ENCODE peak calls at places on chromosomes 6 and 20, in four cellular contexts. O is mammary epithelial cell, U is K562, K is colonic mucosa. Q is an unnamed sample.

GRCh38 chr20:58639182-58640146 is 11.6 kb upstream of the STX16 start:
- DNase-seq in O (no peak), U (no peak), K (no peak), Q (no peak)

GRCh38 chr20:37649635-37650244 is 44.1 kb upstream of the CTNNBL1 start:
- DNase-seq in O (no peak), U (no peak), K (no peak), Q (no peak)

GRCh38 chr6:104483225-104483834 is 376.4 kb downstream of the HACE1 start:
- DNase-seq in O (no peak), U (no peak), K (no peak), Q (no peak)

GRCh38 chr6:89148016-89148750 is 2.3 kb downstream of the PM20D2 start:
- DNase-seq in O (no peak), U (no peak), K (no peak), Q (no peak)

GRCh38 chr6:72959821-72960220 is 265.5 kb downstream of the KHDC1L start:
- DNase-seq in O (no peak), U (no peak), K (no peak), Q (no peak)

GRCh38 chr20:37202267-37202943 is 23.1 kb upstream of the MROH8 start:
- DNase-seq in O (peak; percentile 77), U (peak; percentile 59), K (peak; percentile 29), Q (peak; percentile 71)

GRCh38 chr20:57495978-57496377 is 29.0 kb downstream of the CTCFL start:
- DNase-seq in O (no peak), U (no peak), K (no peak), Q (peak; percentile 48)

GRCh38 chr6:161233986-161234620 is 39.8 kb downstream of the AGPAT4 start:
- DNase-seq in O (peak; percentile 73), U (no peak), K (peak; percentile 56), Q (no peak)

GRCh38 chr20:50193169-50193850 is 2.7 kb downstream of the CEBPB start:
- DNase-seq in O (peak; percentile 45), U (peak; percentile 60), K (no peak), Q (peak; percentile 69)

GRCh38 chr20:50610212-50610718 is 81.1 kb downstream of the RIPOR3 start:
- DNase-seq in O (no peak), U (no peak), K (no peak), Q (peak; percentile 41)

GRCh38 chr6:127302728-127303675 is 36.3 kb downstream of the RNF146 start:
- DNase-seq in O (peak; percentile 33), U (peak; percentile 34), K (peak; percentile 47), Q (no peak)

GRCh38 chr6:16949696-16950095 is 152.2 kb upstream of the STMND1 start:
- DNase-seq in O (no peak), U (no peak), K (no peak), Q (no peak)

GRCh38 chr6:6851059-6851658 is 256.6 kb upstream of the RREB1 start:
- DNase-seq in O (peak; percentile 76), U (peak; percentile 94), K (peak; percentile 67), Q (no peak)

GRCh38 chr6:111096246-111096645 is 8.9 kb downstream of the SLC16A10 start:
- DNase-seq in O (peak; percentile 91), U (no peak), K (peak; percentile 80), Q (no peak)

GRCh38 chr20:54668271-54669053 is 193.1 kb downstream of the DOK5 start:
- DNase-seq in O (no peak), U (peak; percentile 31), K (no peak), Q (peak; percentile 77)

GRCh38 chr20:57772349-57772964 is 62.6 kb upstream of the PMEPA1 start:
- DNase-seq in O (peak; percentile 85), U (peak; percentile 21), K (no peak), Q (peak; percentile 81)

GRCh38 chr6:2162089-2162465 is 83.3 kb downstream of the GMDS start:
- DNase-seq in O (peak; percentile 76), U (no peak), K (no peak), Q (no peak)

GRCh38 chr6:21426841-21427490 is 166.6 kb upstream of the SOX4 start:
- DNase-seq in O (no peak), U (no peak), K (no peak), Q (no peak)

GRCh38 chr6:24205020-24205492 is 79.0 kb downstream of the NRSN1 start:
- DNase-seq in O (peak; percentile 20), U (peak; percentile 13), K (peak; percentile 21), Q (peak; percentile 61)

GRCh38 chr6:41536884-41537347 is 9.3 kb upstream of the FOXP4 start:
- DNase-seq in O (peak; percentile 82), U (peak; percentile 27), K (peak; percentile 90), Q (no peak)

GRCh38 chr6:89023591-89024441 is 56.7 kb upstream of the PNRC1 start:
- DNase-seq in O (peak; percentile 30), U (no peak), K (no peak), Q (no peak)

GRCh38 chr6:48933136-48933535 is 529.9 kb downstream of the MMUT start:
- DNase-seq in O (no peak), U (no peak), K (no peak), Q (no peak)

GRCh38 chr20:48826883-48827771 is 672 bp downstream of the PREX1 start:
- DNase-seq in O (no peak), U (no peak), K (no peak), Q (peak; percentile 78)

GRCh38 chr20:47318027-47318595 is 38.4 kb downstream of the ZMYND8 start:
- DNase-seq in O (peak; percentile 74), U (no peak), K (peak; percentile 83), Q (peak; percentile 75)

GRCh38 chr6:106141441-106142237 is 55.5 kb downstream of the PRDM1 start:
- DNase-seq in O (peak; percentile 54), U (no peak), K (no peak), Q (no peak)

GRCh38 chr20:34824026-34824860 is 1.2 kb downstream of the NCOA6 start:
- DNase-seq in O (peak; percentile 83), U (peak; percentile 72), K (peak; percentile 91), Q (peak; percentile 92)

GRCh38 chr20:17295991-17296390 is 69.2 kb downstream of the PCSK2 start:
- DNase-seq in O (no peak), U (no peak), K (no peak), Q (no peak)

GRCh38 chr20:17295151-17295726 is 68.4 kb downstream of the PCSK2 start:
- DNase-seq in O (no peak), U (no peak), K (no peak), Q (no peak)

GRCh38 chr20:17298169-17298568 is 71.3 kb downstream of the PCSK2 start:
- DNase-seq in O (no peak), U (no peak), K (no peak), Q (no peak)

DNA sequence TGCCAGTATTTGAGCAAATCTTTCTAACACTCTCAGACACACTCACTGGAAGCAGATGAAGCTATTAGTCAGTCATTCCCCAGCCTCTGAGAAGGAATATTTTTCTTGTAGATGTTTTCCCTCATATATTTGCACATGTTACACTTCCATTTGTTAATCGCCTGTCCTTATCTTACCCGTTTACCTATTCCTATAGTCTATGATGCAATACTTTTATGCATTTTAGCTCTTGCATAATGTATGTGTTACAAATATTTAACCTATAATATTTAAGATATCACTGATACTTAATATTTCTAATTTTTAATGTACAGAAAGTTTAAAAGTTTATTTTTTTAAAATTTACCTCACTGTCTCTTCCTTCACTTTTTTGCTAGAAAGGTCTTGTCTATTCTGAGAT is 71.9 kb downstream of the PCSK2 start:
- DNase-seq in O (no peak), U (no peak), K (no peak), Q (no peak)
- H3K4me1 ChIP-seq in O (peaks cover 4% of the 10 kb centered on the region), U (no peaks in the 10 kb centered on the region), K (no peaks in the 10 kb centered on the region), Q (no peaks in the 10 kb centered on the region)

DNA sequence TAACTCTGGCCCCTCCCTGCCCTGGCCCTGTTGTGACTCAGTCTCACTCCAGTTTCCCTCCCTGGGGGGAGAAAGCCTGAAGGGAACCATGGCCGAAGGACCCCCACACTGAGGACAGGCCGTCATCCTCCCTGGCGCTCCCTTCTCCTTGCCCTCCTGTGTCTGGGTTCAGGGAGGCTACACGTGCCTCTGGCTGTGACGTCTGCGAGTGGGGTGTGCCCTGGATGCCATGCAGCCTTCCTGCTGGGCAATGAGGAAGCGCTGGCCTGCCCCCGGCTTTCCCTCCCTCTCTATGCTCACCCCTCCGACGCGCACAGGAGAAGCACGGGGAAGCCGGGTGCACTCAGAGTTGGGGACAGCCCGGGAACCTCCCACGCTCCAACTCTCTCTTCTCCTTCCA is 9.1 kb downstream of the BHLHE23 start:
- DNase-seq in O (no peak), U (no peak), K (no peak), Q (no peak)
- H3K9ac ChIP-seq in O (no peak overlapping the region), U (no peak overlapping the region), K (no peak overlapping the region), Q (no peak overlapping the region)

GRCh38 chr6:8478418-8478817 is 43.1 kb upstream of the SLC35B3 start:
- DNase-seq in O (no peak), U (no peak), K (no peak), Q (no peak)

GRCh38 chr6:8483650-8484049 is 48.3 kb upstream of the SLC35B3 start:
- DNase-seq in O (no peak), U (no peak), K (no peak), Q (no peak)

GRCh38 chr6:8481727-8482126 is 46.4 kb upstream of the SLC35B3 start:
- DNase-seq in O (no peak), U (no peak), K (no peak), Q (no peak)
- TF ChIP-seq CTCF in O (peak; percentile 19), U (peak; percentile 21), K (no peak), Q (peak; percentile 68)

GRCh38 chr20:31713312-31714049 is 9.2 kb downstream of the BCL2L1 start:
- DNase-seq in O (peak; percentile 83), U (no peak), K (peak; percentile 44), Q (no peak)

GRCh38 chr20:31711416-31712111 is 11.1 kb downstream of the BCL2L1 start:
- DNase-seq in O (no peak), U (no peak), K (no peak), Q (no peak)

GRCh38 chr20:31710423-31711250 is 12.0 kb downstream of the BCL2L1 start:
- DNase-seq in O (peak; percentile 98), U (no peak), K (no peak), Q (no peak)

GRCh38 chr20:31712564-31713311 is 9.9 kb downstream of the BCL2L1 start:
- DNase-seq in O (peak; percentile 85), U (no peak), K (peak; percentile 73), Q (peak; percentile 76)

GRCh38 chr20:31712112-31712553 is 10.5 kb downstream of the BCL2L1 start:
- DNase-seq in O (no peak), U (peak; percentile 55), K (peak; percentile 47), Q (no peak)
- H3K4me1 ChIP-seq in O (peaks cover 79% of the 10 kb centered on the region), U (peaks cover 83% of the 10 kb centered on the region), K (peaks cover 42% of the 10 kb centered on the region), Q (peaks cover 31% of the 10 kb centered on the region)

GRCh38 chr6:28758046-28758817 is 165.6 kb downstream of the TRIM27 start:
- DNase-seq in O (peak; percentile 84), U (peak; percentile 70), K (no peak), Q (peak; percentile 92)

GRCh38 chr6:28757429-28758045 is 166.2 kb downstream of the TRIM27 start:
- DNase-seq in O (no peak), U (no peak), K (no peak), Q (peak; percentile 79)

GRCh38 chr6:28756555-28756918 is 167.2 kb downstream of the TRIM27 start:
- DNase-seq in O (no peak), U (no peak), K (no peak), Q (no peak)

GRCh38 chr6:28764014-28764723 is 159.6 kb downstream of the TRIM27 start:
- DNase-seq in O (peak; percentile 57), U (peak; percentile 33), K (no peak), Q (peak; percentile 63)

DNA sequence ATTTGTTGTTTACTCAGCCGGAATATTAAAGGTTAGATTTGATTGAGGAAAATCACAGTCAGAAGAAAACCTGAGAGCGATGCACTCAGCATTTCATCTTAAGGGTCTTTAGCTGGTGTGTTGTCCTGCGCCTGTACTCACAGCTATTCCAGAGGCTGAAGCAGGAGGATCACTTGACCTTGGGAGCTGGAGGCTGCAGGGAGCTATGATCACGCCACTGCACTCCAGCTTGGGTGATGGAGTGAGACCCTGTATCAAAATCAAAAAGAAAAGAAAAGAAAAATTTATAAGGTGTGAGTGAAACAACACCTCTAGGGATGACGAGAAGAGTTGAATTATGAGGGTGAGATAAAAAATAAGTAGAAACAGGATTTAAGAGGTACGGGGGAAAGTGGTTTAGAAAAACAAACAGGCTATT is 165.0 kb downstream of the TRIM27 start:
- DNase-seq in O (no peak), U (no peak), K (no peak), Q (no peak)
- H3K9ac ChIP-seq in O (no peak overlapping the region), U (peak overlapping the region; percentile 89), K (no peak overlapping the region), Q (no peak overlapping the region)

Q was measured in endodermal cell.